ENCODE peak calls at places on chromosomes 13 and 19, in eight cellular contexts. P, E, J, Y, G, K, Z and A are unnamed samples.

GRCh38 chr13:33691980-33692379 is 126.0 kb upstream of the RFC3 start:
- DNase-seq in J (no peak), G (no peak), K (no peak), Z (no peak), P (no peak), Y (no peak), E (no peak), A (no peak)

GRCh38 chr19:19871932-19872331 is 6.2 kb downstream of the ZNF253 start:
- DNase-seq in Z (no peak), Y (no peak), E (no peak), G (no peak), P (no peak), J (no peak), K (no peak), A (no peak)

GRCh38 chr19:12884926-12885748 is 1.9 kb downstream of the KLF1 start:
- DNase-seq in G (peak; percentile 71), Z (peak; percentile 89), J (peak; percentile 100), E (peak; percentile 81), K (no peak), P (peak; percentile 68), Y (peak; percentile 99), A (peak; percentile 18)

GRCh38 chr13:66926851-66927524 is 303.1 kb downstream of the PCDH9 start:
- DNase-seq in Y (no peak), P (no peak), E (no peak), Z (no peak), K (no peak), J (no peak), G (no peak), A (peak; percentile 14)

GRCh38 chr19:34428549-34429285 is 536 bp downstream of the UBA2 start:
- DNase-seq in E (no peak), J (peak; percentile 37), P (no peak), G (peak; percentile 51), Z (no peak), K (peak; percentile 47), Y (no peak), A (no peak)

GRCh38 chr13:81305928-81306327 is 965.0 kb upstream of the SPRY2 start:
- DNase-seq in Y (no peak), P (no peak), G (no peak), Z (no peak), J (no peak), E (no peak), K (no peak), A (no peak)

GRCh38 chr13:99203601-99204579 is 3.2 kb downstream of the UBAC2 start:
- DNase-seq in Y (peak; percentile 28), J (no peak), E (no peak), K (no peak), P (no peak), G (no peak), Z (no peak), A (no peak)

GRCh38 chr13:34466301-34466700 is 475.8 kb upstream of the NBEA start:
- DNase-seq in G (no peak), Z (no peak), Y (no peak), J (no peak), E (no peak), K (no peak), P (no peak), A (no peak)

GRCh38 chr13:98787986-98788385 is 35.5 kb upstream of the SLC15A1 start:
- DNase-seq in P (no peak), J (no peak), G (no peak), K (no peak), E (no peak), Y (peak; percentile 22), Z (no peak), A (no peak)

GRCh38 chr19:18879579-18880373 is 16.2 kb downstream of the CERS1 start:
- DNase-seq in E (no peak), J (peak; percentile 90), Z (no peak), P (no peak), K (no peak), G (no peak), Y (peak; percentile 89), A (no peak)

GRCh38 chr13:95367309-95367843 is 66.1 kb upstream of the ABCC4 start:
- DNase-seq in P (no peak), K (no peak), Y (no peak), G (no peak), Z (no peak), J (no peak), E (no peak), A (no peak)

DNA sequence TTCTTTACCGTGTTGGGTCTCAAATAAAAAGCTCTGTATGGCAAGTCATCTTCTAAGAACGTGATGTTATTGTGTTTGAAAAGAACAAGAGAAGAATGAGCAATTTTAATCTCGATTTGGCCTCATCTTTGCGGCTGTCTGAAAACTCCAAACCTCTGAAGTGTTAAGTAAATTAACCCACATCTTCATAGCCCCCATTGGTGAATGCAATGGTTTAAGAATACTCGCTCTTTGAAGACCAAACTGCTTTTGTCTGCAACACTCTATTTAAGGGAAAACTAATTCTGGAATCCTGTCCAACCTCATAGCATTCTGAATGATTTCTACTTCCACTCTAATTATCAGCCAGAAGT is 56.9 kb upstream of the SCEL start:
- DNase-seq in P (no peak), Z (no peak), G (no peak), Y (no peak), J (no peak), E (no peak), K (no peak), A (no peak)
- H3K27ac ChIP-seq in P (no peak overlapping the region), Z (no peak overlapping the region), G (no peak overlapping the region), Y (peak overlapping the region; percentile 73), J (peak overlapping the region; percentile 1), E (no peak overlapping the region), K (no peak overlapping the region), A (peak overlapping the region; percentile 74)

GRCh38 chr19:3656747-3657394 is 30.3 kb upstream of the CACTIN start:
- DNase-seq in G (no peak), Y (no peak), J (no peak), Z (no peak), E (no peak), K (no peak), P (no peak), A (no peak)
- H3K36me3 ChIP-seq in G (peaks cover 90% of the 10 kb centered on the region), Y (peaks cover 29% of the 10 kb centered on the region), J (no peaks in the 10 kb centered on the region), Z (no peaks in the 10 kb centered on the region), E (no peaks in the 10 kb centered on the region), K (peaks cover 67% of the 10 kb centered on the region), P (peaks cover 11% of the 10 kb centered on the region), A (peaks cover 48% of the 10 kb centered on the region)

GRCh38 chr19:48717059-48717395 is 2.5 kb downstream of the MAMSTR start:
- DNase-seq in P (no peak), Y (no peak), J (no peak), E (no peak), G (no peak), K (no peak), Z (no peak), A (no peak)
- H3K4me3 ChIP-seq in P (no peak overlapping the region), Y (no peak overlapping the region), J (peak overlapping the region; percentile 57), E (no peak overlapping the region), G (no peak overlapping the region), K (no peak overlapping the region), Z (peak overlapping the region; percentile 21), A (peak overlapping the region; percentile 38)

DNA sequence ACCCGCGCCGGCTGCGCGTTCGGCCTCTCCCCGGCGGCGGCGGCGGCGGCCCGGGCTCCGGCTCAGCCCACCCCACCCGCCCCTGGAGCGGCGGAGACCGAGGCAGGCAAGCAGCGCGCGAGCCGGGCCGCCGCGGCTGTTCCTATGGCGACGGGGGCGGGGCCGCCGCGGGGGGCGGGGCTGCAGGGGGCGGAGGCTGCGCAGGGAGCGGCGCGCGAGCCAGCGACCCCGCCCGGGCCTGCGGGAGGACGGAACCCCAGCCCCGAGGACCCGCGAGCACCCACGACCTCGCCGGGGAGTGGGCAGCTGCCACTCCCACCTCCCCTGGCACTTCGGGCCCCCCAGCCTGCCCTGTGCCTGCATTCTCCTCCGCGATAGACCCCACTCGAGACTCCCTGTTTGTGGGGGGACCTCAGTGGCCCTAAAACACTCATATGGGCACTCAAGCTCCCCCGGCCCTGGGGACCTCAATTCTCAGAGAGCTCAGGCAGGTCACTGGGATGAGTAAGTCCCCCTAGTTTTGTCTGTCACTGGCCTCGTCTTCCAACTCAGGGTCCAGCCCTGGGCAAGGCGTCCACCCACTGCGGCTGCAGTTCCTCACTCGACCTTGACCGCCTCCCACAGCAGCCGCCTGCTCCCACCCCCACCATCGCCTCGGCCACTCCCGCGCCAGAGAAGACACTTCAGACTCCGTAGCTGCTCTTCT is at the start of gene CTXN1:
- DNase-seq in K (no peak), E (peak; percentile 75), J (peak; percentile 71), Z (peak; percentile 67), P (peak; percentile 67), G (peak; percentile 81), Y (peak; percentile 93), A (no peak)
- H3K27ac ChIP-seq in K (no peak within 1 kb of the TSS), E (no peak within 1 kb of the TSS), J (no peak within 1 kb of the TSS), Z (no peak within 1 kb of the TSS), P (no peak within 1 kb of the TSS), G (no peak within 1 kb of the TSS), Y (peak within 1 kb of the TSS; percentile 88), A (no peak within 1 kb of the TSS)

GRCh38 chr19:42078538-42079275 is 2.7 kb downstream of the ZNF574 start:
- DNase-seq in K (no peak), Z (no peak), Y (no peak), G (no peak), P (no peak), E (no peak), J (no peak), A (no peak)

GRCh38 chr19:42078058-42078457 is 2.1 kb downstream of the ZNF574 start:
- DNase-seq in P (no peak), E (no peak), Z (no peak), J (no peak), Y (no peak), K (no peak), G (no peak), A (no peak)

GRCh38 chr19:42080764-42081375 is 4.9 kb downstream of the ZNF574 start:
- DNase-seq in Y (no peak), P (no peak), Z (no peak), J (no peak), E (no peak), G (no peak), K (no peak), A (no peak)

GRCh38 chr19:42079886-42080763 is 4.2 kb downstream of the ZNF574 start:
- DNase-seq in P (no peak), K (no peak), Z (no peak), J (no peak), E (no peak), G (no peak), Y (no peak), A (no peak)

DNA sequence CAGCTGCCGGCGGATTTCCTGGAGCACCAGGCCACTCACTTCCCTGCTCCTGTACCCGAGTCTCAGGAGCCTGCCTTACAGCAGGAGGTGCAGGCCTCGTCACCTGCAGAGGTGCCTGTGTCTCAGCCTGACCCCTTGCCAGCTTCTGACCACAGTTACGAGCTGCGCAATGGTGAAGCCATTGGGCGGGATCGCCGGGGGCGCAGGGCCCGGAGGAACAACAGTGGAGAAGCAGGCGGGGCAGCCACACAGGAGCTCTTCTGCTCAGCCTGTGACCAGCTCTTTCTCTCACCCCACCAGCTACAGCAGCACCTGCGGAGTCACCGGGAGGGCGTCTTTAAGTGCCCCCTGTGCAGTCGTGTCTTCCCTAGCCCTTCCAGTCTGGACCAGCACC is 3.3 kb downstream of the ZNF574 start:
- DNase-seq in P (no peak), J (no peak), K (no peak), Z (no peak), Y (no peak), G (no peak), E (no peak), A (no peak)
- H3K36me3 ChIP-seq in P (peaks cover 26% of the 10 kb centered on the region), J (peaks cover 23% of the 10 kb centered on the region), K (peaks cover 65% of the 10 kb centered on the region), Z (no peaks in the 10 kb centered on the region), Y (peaks cover 39% of the 10 kb centered on the region), G (peaks cover 35% of the 10 kb centered on the region), E (peaks cover 12% of the 10 kb centered on the region), A (peaks cover 37% of the 10 kb centered on the region)